ENCODE peak calls at places on chromosome 13, in seven cellular contexts. K is lung, H is BJ, M is choroid plexus epithelial cell, I is transverse colon, D is cardiac muscle cell, Z is brain microvascular endothelial cell. F is an unnamed sample.

GRCh38 chr13:103884139-103884723 is 818.0 kb upstream of the SLC10A2 start:
- DNase-seq in Z (no peak), D (no peak), M (no peak), I (no peak), K (no peak), H (no peak), F (no peak)

GRCh38 chr13:24644051-24644450 is 36.2 kb upstream of the ATP12A start:
- DNase-seq in K (no peak), Z (peak), M (peak), D (no peak), I (no peak), H (no peak), F (no peak)

GRCh38 chr13:24630851-24631341 is 49.3 kb upstream of the ATP12A start:
- DNase-seq in K (peak), Z (peak), I (no peak), M (peak), D (peak), H (no peak), F (no peak)

GRCh38 chr13:85241045-85241444 is 558.2 kb downstream of the SLITRK6 start:
- DNase-seq in D (no peak), I (no peak), M (peak), K (peak), Z (peak), H (no peak), F (no peak)

GRCh38 chr13:29782798-29783197 is 67.6 kb downstream of the UBL3 start:
- DNase-seq in Z (no peak), H (no peak), M (no peak), I (no peak), D (no peak), K (no peak), F (no peak)

GRCh38 chr13:109918179-109918651 is 131.8 kb upstream of the IRS2 start:
- DNase-seq in Z (peak), M (peak), H (no peak), K (no peak), I (no peak), D (no peak), F (no peak)

GRCh38 chr13:73449258-73449657 is 390.5 kb downstream of the KLF5 start:
- DNase-seq in M (no peak), Z (no peak), D (no peak), K (no peak), I (no peak), H (no peak), F (no peak)

GRCh38 chr13:32645854-32646253 is 59.6 kb downstream of the PDS5B start:
- DNase-seq in M (no peak), Z (no peak), K (no peak), D (no peak), I (no peak), H (no peak), F (no peak)

GRCh38 chr13:94416454-94417080 is 62.9 kb downstream of the DCT start:
- DNase-seq in Z (peak), M (peak), K (no peak), I (no peak), D (peak), H (no peak), F (peak)

GRCh38 chr13:64180756-64181155 is 2765.1 kb upstream of the PCDH20 start:
- DNase-seq in M (no peak), Z (no peak), I (no peak), H (no peak), D (no peak), K (no peak), F (no peak)

GRCh38 chr13:39167018-39167417 is 128.8 kb downstream of the NHLRC3 start:
- DNase-seq in M (no peak), I (no peak), H (no peak), K (no peak), Z (no peak), D (no peak), F (no peak)

GRCh38 chr13:35824825-35825224 is 306.4 kb downstream of the DCLK1 start:
- DNase-seq in D (no peak), M (no peak), Z (no peak), K (no peak), H (no peak), I (no peak), F (no peak)

GRCh38 chr13:47178090-47178950 is 281.5 kb upstream of the HTR2A start:
- DNase-seq in H (no peak), D (no peak), K (no peak), I (no peak), M (no peak), Z (no peak), F (no peak)

GRCh38 chr13:66415444-66415843 is 814.7 kb downstream of the PCDH9 start:
- DNase-seq in Z (no peak), D (no peak), H (no peak), M (peak), K (no peak), I (no peak), F (no peak)

GRCh38 chr13:36192166-36192565 is 22.2 kb downstream of the SOHLH2 start:
- DNase-seq in M (no peak), H (no peak), D (no peak), I (no peak), Z (no peak), K (no peak), F (no peak)

GRCh38 chr13:25731511-25731910 is 320.3 kb downstream of the SHISA2 start:
- DNase-seq in M (no peak), I (no peak), Z (no peak), D (no peak), K (no peak), H (no peak), F (no peak)

GRCh38 chr13:42680748-42681147 is 100.6 kb upstream of the FAM216B start:
- DNase-seq in I (no peak), K (no peak), H (no peak), D (no peak), Z (no peak), M (no peak), F (no peak)

GRCh38 chr13:45511310-45512147 is 46.8 kb downstream of the COG3 start:
- DNase-seq in K (no peak), M (peak), H (peak), Z (peak), D (peak), I (no peak), F (peak)

GRCh38 chr13:95099541-95099940 is 201.7 kb downstream of the ABCC4 start:
- DNase-seq in I (no peak), H (no peak), K (no peak), M (peak), D (no peak), Z (peak), F (no peak)

GRCh38 chr13:109678459-109678858 is 107.9 kb downstream of the IRS2 start:
- DNase-seq in Z (no peak), K (no peak), D (no peak), M (no peak), I (no peak), H (no peak), F (no peak)

GRCh38 chr13:44268965-44269364 is 104.7 kb upstream of the SERP2 start:
- DNase-seq in H (no peak), D (no peak), I (no peak), Z (no peak), K (no peak), M (no peak), F (no peak)

GRCh38 chr13:49587311-49587847 is 2.0 kb upstream of the RCBTB1 start:
- DNase-seq in D (no peak), I (no peak), M (peak), H (no peak), K (no peak), Z (peak), F (no peak)

GRCh38 chr13:113671066-113672001 is 4.3 kb downstream of the GRK1 start:
- DNase-seq in Z (no peak), M (no peak), I (peak), K (no peak), H (no peak), D (no peak), F (peak)

GRCh38 chr13:32432856-32433255 is 4.9 kb upstream of the N4BP2L1 start:
- DNase-seq in D (no peak), I (no peak), M (no peak), K (no peak), Z (no peak), H (no peak), F (no peak)

GRCh38 chr13:43838909-43839308 is 40.6 kb downstream of the CCDC122 start:
- DNase-seq in D (no peak), Z (no peak), K (no peak), M (peak), H (peak), I (no peak), F (no peak)

GRCh38 chr13:104586010-104586746 is 1520.0 kb upstream of the SLC10A2 start:
- DNase-seq in Z (peak), K (no peak), H (no peak), M (peak), D (no peak), I (peak), F (no peak)

GRCh38 chr13:36766295-36766694 is 52.7 kb upstream of the RFXAP start:
- DNase-seq in Z (peak), K (peak), H (peak), D (no peak), M (peak), I (no peak), F (no peak)

GRCh38 chr13:99074693-99075092 is 96.8 kb upstream of the DOCK9 start:
- DNase-seq in H (no peak), K (no peak), D (no peak), I (no peak), Z (no peak), M (no peak), F (no peak)

GRCh38 chr13:33644607-33645543 is 173.1 kb upstream of the RFC3 start:
- DNase-seq in K (no peak), Z (no peak), H (no peak), I (no peak), D (no peak), M (peak), F (no peak)

GRCh38 chr13:113116871-113117271 is 5.7 kb upstream of the F10 start:
- DNase-seq in M (no peak), Z (no peak), I (no peak), D (no peak), K (no peak), H (no peak), F (no peak)

GRCh38 chr13:50512602-50513527 is 330.6 kb downstream of the DLEU7 start:
- DNase-seq in Z (peak), I (peak), H (no peak), M (peak), D (peak), K (peak), F (no peak)

GRCh38 chr13:63636231-63636993 is 2220.8 kb upstream of the PCDH20 start:
- DNase-seq in H (no peak), D (no peak), K (no peak), I (no peak), Z (no peak), M (peak), F (peak)

GRCh38 chr13:24165746-24166145 is 5.2 kb downstream of the SPATA13 start:
- DNase-seq in M (peak), I (no peak), H (peak), K (no peak), Z (peak), D (no peak), F (no peak)

GRCh38 chr13:79710376-79710775 is 229.4 kb downstream of the NDFIP2 start:
- DNase-seq in I (no peak), H (peak), Z (no peak), K (no peak), M (peak), D (no peak), F (no peak)

GRCh38 chr13:109704771-109705628 is 81.4 kb downstream of the IRS2 start:
- DNase-seq in M (peak), Z (no peak), I (peak), K (peak), D (no peak), H (no peak), F (no peak)

GRCh38 chr13:101624210-101624922 is 171.9 kb downstream of the ITGBL1 start:
- DNase-seq in M (peak), D (no peak), I (no peak), K (no peak), H (no peak), Z (no peak), F (no peak)

GRCh38 chr13:50668882-50669281 is 174.6 kb downstream of the DLEU7 start:
- DNase-seq in I (no peak), Z (no peak), D (no peak), K (no peak), H (no peak), M (no peak), F (no peak)

GRCh38 chr13:93226623-93227279 is at the start of gene GPC6:
- DNase-seq in M (peak), D (peak), H (no peak), I (peak), K (no peak), Z (peak), F (no peak)

GRCh38 chr13:98987275-98987674 is 9.4 kb upstream of the DOCK9 start:
- DNase-seq in D (no peak), I (no peak), M (no peak), K (no peak), Z (no peak), H (no peak), F (no peak)

GRCh38 chr13:74966814-74967213 is 515.2 kb downstream of the TBC1D4 start:
- DNase-seq in D (peak), K (no peak), Z (peak), I (no peak), H (no peak), M (peak), F (no peak)

GRCh38 chr13:22220186-22221160 is 549.6 kb downstream of the FGF9 start:
- DNase-seq in H (peak), K (no peak), D (no peak), M (no peak), I (peak), Z (no peak), F (no peak)
- TF ChIP-seq CTCF in H (no peak), K (no peak), D (no peak), M (no peak), I (no peak), Z (no peak), F (no peak)

DNA sequence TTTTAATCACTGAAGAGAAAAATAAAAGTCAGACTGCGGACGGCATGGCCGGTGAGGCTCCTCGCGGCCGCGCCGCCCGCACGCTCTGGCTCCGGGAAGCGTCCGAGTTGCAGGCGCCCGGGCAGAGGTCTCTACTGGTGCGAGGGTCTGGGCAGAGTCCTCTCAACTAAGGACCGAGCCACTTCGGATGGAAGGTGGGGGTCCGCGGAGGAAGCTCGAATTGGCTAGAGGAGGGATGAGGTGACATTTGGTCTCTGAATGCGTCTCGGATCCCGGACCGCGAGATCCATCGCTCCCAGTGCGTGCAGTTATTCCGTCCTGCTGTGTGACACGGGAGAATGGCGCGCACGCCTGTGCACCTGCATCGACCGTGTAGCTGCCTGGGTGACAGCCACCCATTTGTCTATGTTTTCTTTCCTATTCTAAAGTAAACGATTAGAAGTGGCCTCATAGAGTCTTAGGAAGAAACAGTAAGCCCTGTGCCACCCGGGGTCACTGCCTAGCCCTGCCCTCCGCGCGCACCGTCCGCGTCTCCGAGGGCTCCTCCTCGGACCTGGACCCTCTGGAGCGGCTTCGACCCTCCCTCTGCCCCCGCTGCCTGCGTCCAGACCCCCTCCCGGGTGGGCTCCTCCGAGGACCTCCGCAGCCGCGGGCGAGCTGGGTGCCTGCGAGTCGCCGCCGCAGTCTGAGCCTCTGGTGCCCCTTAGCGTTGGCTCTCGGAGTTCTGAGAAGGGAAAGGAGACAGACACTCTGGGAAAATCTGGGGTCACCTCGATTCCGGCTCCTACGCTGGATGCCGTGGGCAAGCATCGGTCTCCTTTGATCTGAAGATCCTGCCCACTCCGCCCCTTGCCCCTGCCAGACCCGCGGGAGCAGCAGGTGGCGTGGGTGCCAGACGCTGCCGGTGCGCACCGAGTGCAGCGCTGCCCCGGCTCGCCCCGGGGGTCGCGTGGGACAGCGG is 347.4 kb downstream of the LIG4 start:
- DNase-seq in K (no peak), D (peak), H (no peak), M (peak), I (no peak), Z (peak), F (no peak)
- H3K4me3 ChIP-seq in K (peak), D (peak), H (peak), M (peak), I (no peak), Z (peak), F (no peak)

GRCh38 chr13:61950828-61951227 is 535.2 kb upstream of the PCDH20 start:
- DNase-seq in H (no peak), K (no peak), D (no peak), I (no peak), Z (no peak), M (no peak), F (no peak)

GRCh38 chr13:61954092-61954491 is 538.4 kb upstream of the PCDH20 start:
- DNase-seq in D (peak), H (no peak), K (no peak), M (peak), Z (no peak), I (no peak), F (no peak)
- TF ChIP-seq CTCF in D (peak), H (no peak), K (no peak), M (peak), Z (peak), I (no peak), F (peak)

DNA sequence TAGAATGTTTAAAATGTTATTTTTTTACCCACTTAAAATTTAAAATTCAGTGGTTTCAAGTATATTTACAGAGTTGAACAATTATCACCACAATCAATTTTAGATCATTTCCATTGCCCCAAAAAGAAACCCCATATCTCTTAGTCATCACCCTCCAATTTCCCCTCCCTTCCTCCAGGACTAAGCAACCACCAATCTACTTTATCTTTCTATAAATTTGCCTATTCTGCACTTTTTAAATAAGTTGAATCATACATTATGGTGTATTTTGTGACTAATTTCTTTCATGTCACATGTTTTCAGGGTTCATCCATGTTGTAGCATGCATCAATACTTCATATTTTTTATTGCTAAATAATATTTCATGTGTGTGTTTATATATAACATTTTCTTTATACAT is 107.6 kb upstream of the OXGR1 start:
- DNase-seq in M (no peak), D (no peak), Z (no peak), I (no peak), H (no peak), K (no peak), F (no peak)
- H3K4me3 ChIP-seq in M (no peak), D (no peak), Z (no peak), I (no peak), H (no peak), K (no peak), F (no peak)